ENCODE peak calls at places on chromosomes 6 and 20, in nine cellular contexts. Z is kidney epithelial cell, A is mesendoderm, V is T-helper 9 cell, G is HFF-Myc, W is cardiac fibroblast, Q is IMR-90, S is body of pancreas, N is AG08396. F is an unnamed sample.

GRCh38 chr6:5136856-5137255 is 51.7 kb downstream of the PPP1R3G start:
- DNase-seq in Z (no peak), A (no peak), V (no peak), G (no peak), W (no peak), Q (no peak), S (no peak), N (no peak), F (no peak)

GRCh38 chr6:34514593-34515472 is 41.3 kb downstream of the SPDEF start:
- DNase-seq in Z (no peak), A (peak), V (no peak), G (peak), W (peak), Q (peak), S (no peak), N (peak), F (no peak)

GRCh38 chr6:80163754-80164187 is 57.3 kb downstream of the BCKDHB start:
- DNase-seq in Z (peak), A (peak), V (no peak), G (peak), W (peak), Q (peak), S (no peak), N (peak), F (peak)

GRCh38 chr20:3071610-3072529 is at the start of gene OXT:
- DNase-seq in Z (no peak), A (peak), V (peak), G (no peak), W (no peak), Q (no peak), S (peak), N (no peak), F (no peak)

GRCh38 chr6:35920793-35921732 is at the start of gene SRPK1:
- DNase-seq in Z (peak), A (peak), V (peak), G (peak), W (peak), Q (peak), S (peak), N (peak), F (peak)

GRCh38 chr6:156175971-156176421 is 601.2 kb upstream of the ARID1B start:
- DNase-seq in Z (no peak), A (peak), V (no peak), G (no peak), W (no peak), Q (no peak), S (peak), N (no peak), F (peak)

GRCh38 chr6:36455486-36456027 is 12.8 kb downstream of the KCTD20 start:
- DNase-seq in Z (no peak), A (no peak), V (no peak), G (no peak), W (no peak), Q (no peak), S (no peak), N (no peak), F (no peak)

GRCh38 chr6:152295346-152295745 is 341.8 kb downstream of the SYNE1 start:
- DNase-seq in Z (no peak), A (no peak), V (no peak), G (no peak), W (peak), Q (peak), S (no peak), N (peak), F (no peak)

GRCh38 chr6:125294036-125294435 is 7.7 kb downstream of the HDDC2 start:
- DNase-seq in Z (no peak), A (no peak), V (no peak), G (no peak), W (no peak), Q (no peak), S (no peak), N (no peak), F (no peak)

F was measured in HCT116.